ENCODE peak calls at places on chromosomes 4 and X, in eight cellular contexts. N, X, C, B, M, A, Z and H are unnamed samples.

GRCh38 chr4:81346719-81347118 is 125.0 kb downstream of the RASGEF1B start:
- DNase-seq in N (no peak), X (no peak), C (no peak), B (no peak), M (no peak), A (no peak), Z (no peak), H (no peak)

GRCh38 chr4:185538806-185539205 is 3.5 kb upstream of the PDLIM3 start:
- DNase-seq in N (no peak), X (no peak), C (no peak), B (no peak), M (no peak), A (no peak), Z (no peak), H (no peak)

GRCh38 chr4:98318521-98318920 is 57.3 kb downstream of the RAP1GDS1 start:
- DNase-seq in N (no peak), X (no peak), C (no peak), B (no peak), M (no peak), A (no peak), Z (no peak), H (no peak)

GRCh38 chrX:139784788-139785187 is 76.8 kb upstream of the MCF2 start:
- DNase-seq in N (no peak), X (no peak), C (no peak), B (no peak), M (no peak), A (no peak), Z (no peak), H (no peak)

GRCh38 chr4:108590776-108591175 is 29.6 kb upstream of the RPL34 start:
- DNase-seq in N (no peak), X (no peak), C (no peak), B (no peak), M (no peak), A (no peak), Z (no peak), H (no peak)

GRCh38 chr4:184590196-184590595 is 59.1 kb downstream of the CASP3 start:
- DNase-seq in N (no peak), X (no peak), C (no peak), B (no peak), M (no peak), A (no peak), Z (no peak), H (no peak)

GRCh38 chr4:21554036-21554435 is 394.5 kb downstream of the KCNIP4 start:
- DNase-seq in N (no peak), X (no peak), C (no peak), B (no peak), M (no peak), A (no peak), Z (no peak), H (no peak)

GRCh38 chrX:153727108-153727931 is 2.7 kb downstream of the ABCD1 start:
- DNase-seq in N (no peak), X (peak), C (no peak), B (no peak), M (no peak), A (no peak), Z (no peak), H (no peak)

GRCh38 chr4:14064969-14065368 is 437.4 kb upstream of the BOD1L1 start:
- DNase-seq in N (no peak), X (no peak), C (no peak), B (no peak), M (no peak), A (no peak), Z (no peak), H (no peak)

GRCh38 chr4:143406523-143406922 is 69.8 kb downstream of the GAB1 start:
- DNase-seq in N (no peak), X (no peak), C (peak), B (no peak), M (no peak), A (no peak), Z (no peak), H (no peak)

GRCh38 chrX:104913348-104913747 is 307.1 kb downstream of the TEX13A start:
- DNase-seq in N (peak), X (peak), C (peak), B (no peak), M (no peak), A (no peak), Z (no peak), H (no peak)

GRCh38 chr4:2461246-2461960 is 7.5 kb upstream of the RNF4 start:
- DNase-seq in N (no peak), X (no peak), C (no peak), B (no peak), M (no peak), A (no peak), Z (no peak), H (no peak)

GRCh38 chr4:156795727-156796126 is 175.9 kb downstream of the PDGFC start:
- DNase-seq in N (no peak), X (no peak), C (no peak), B (no peak), M (no peak), A (no peak), Z (no peak), H (no peak)

GRCh38 chrX:71106427-71106826 is at the start of gene CXorf65:
- DNase-seq in N (no peak), X (no peak), C (no peak), B (no peak), M (no peak), A (no peak), Z (no peak), H (no peak)

GRCh38 chrX:111837226-111837625 is 38.8 kb upstream of the TRPC5OS start:
- DNase-seq in N (no peak), X (peak), C (no peak), B (no peak), M (no peak), A (no peak), Z (no peak), H (no peak)

GRCh38 chrX:39755152-39756032 is 342.4 kb downstream of the BCOR start:
- DNase-seq in N (peak), X (peak), C (peak), B (peak), M (no peak), A (no peak), Z (peak), H (peak)

GRCh38 chr4:144582105-144582850 is 63.7 kb upstream of the HHIP start:
- DNase-seq in N (peak), X (no peak), C (peak), B (no peak), M (no peak), A (no peak), Z (no peak), H (no peak)

GRCh38 chr4:78242071-78242470 is 184.9 kb downstream of the FRAS1 start:
- DNase-seq in N (peak), X (no peak), C (peak), B (peak), M (no peak), A (no peak), Z (no peak), H (no peak)

GRCh38 chr4:8940792-8941491 is 69.3 kb upstream of the HMX1 start:
- DNase-seq in N (no peak), X (peak), C (no peak), B (no peak), M (no peak), A (no peak), Z (no peak), H (no peak)

GRCh38 chr4:53717064-53717549 is 125.8 kb upstream of the LNX1 start:
- DNase-seq in N (peak), X (no peak), C (peak), B (no peak), M (no peak), A (no peak), Z (no peak), H (no peak)

GRCh38 chrX:103175944-103176753 is 38.8 kb upstream of the BEX4 start:
- DNase-seq in N (peak), X (peak), C (peak), B (no peak), M (peak), A (peak), Z (no peak), H (no peak)

GRCh38 chr4:128812360-128812958 is 3.0 kb downstream of the JADE1 start:
- DNase-seq in N (peak), X (peak), C (peak), B (peak), M (peak), A (no peak), Z (no peak), H (peak)

GRCh38 chr4:139472761-139473335 is 18.9 kb downstream of the RAB33B start:
- DNase-seq in N (no peak), X (no peak), C (no peak), B (no peak), M (no peak), A (no peak), Z (no peak), H (no peak)

GRCh38 chrX:69876221-69876620 is 173.5 kb downstream of the AWAT2 start:
- DNase-seq in N (no peak), X (no peak), C (no peak), B (no peak), M (no peak), A (no peak), Z (no peak), H (no peak)

GRCh38 chr4:17356926-17357325 is 155.0 kb downstream of the QDPR start:
- DNase-seq in N (no peak), X (no peak), C (no peak), B (no peak), M (no peak), A (no peak), Z (no peak), H (no peak)